ENCODE peak calls at places on chromosomes 2 and 18, in six cellular contexts. J, O, M, Y, Q and N are unnamed samples.

GRCh38 chr18:11259421-11259820 is 110.1 kb upstream of the PIEZO2 start:
- DNase-seq in O (no peak), J (no peak), Y (no peak), M (no peak), Q (no peak), N (no peak)

GRCh38 chr2:230797515-230798495 is 66.9 kb upstream of the ITM2C start:
- DNase-seq in Y (no peak), M (no peak), Q (no peak), J (no peak), O (no peak), N (no peak)

GRCh38 chr2:57497489-57498096 is 549.0 kb upstream of the VRK2 start:
- DNase-seq in M (peak), J (peak), Q (peak), O (no peak), Y (no peak), N (peak)

GRCh38 chr2:7225848-7226247 is 308.6 kb downstream of the RNF144A start:
- DNase-seq in Y (no peak), M (no peak), O (no peak), Q (no peak), J (no peak), N (no peak)

GRCh38 chr2:42041377-42042127 is 6.3 kb upstream of the PKDCC start:
- DNase-seq in Q (no peak), Y (no peak), M (no peak), O (no peak), J (no peak), N (no peak)

GRCh38 chr2:28979576-28980366 is 1.3 kb upstream of the TOGARAM2 start:
- DNase-seq in M (no peak), Q (no peak), O (no peak), J (no peak), Y (no peak), N (peak)

GRCh38 chr18:62418258-62418657 is 93.1 kb downstream of the TNFRSF11A start:
- DNase-seq in J (no peak), Q (no peak), M (no peak), Y (no peak), O (no peak), N (no peak)

GRCh38 chr18:36405611-36406010 is 108.1 kb downstream of the FHOD3 start:
- DNase-seq in O (no peak), M (no peak), Q (no peak), Y (no peak), J (no peak), N (no peak)

GRCh38 chr2:96953611-96954489 is 32.5 kb downstream of the FAM178B start:
- DNase-seq in J (no peak), Y (no peak), M (no peak), Q (no peak), O (no peak), N (no peak)

GRCh38 chr2:11256166-11256565 is 88.3 kb downstream of the ROCK2 start:
- DNase-seq in J (no peak), Y (no peak), Q (no peak), M (no peak), O (no peak), N (no peak)

GRCh38 chr2:230961091-230961491 is 34.8 kb upstream of the SPATA3 start:
- DNase-seq in O (no peak), Q (peak), M (no peak), Y (no peak), J (no peak), N (peak)

GRCh38 chr18:370753-371615 is 103.1 kb upstream of the THOC1 start:
- DNase-seq in J (no peak), Q (no peak), M (no peak), Y (no peak), O (no peak), N (no peak)